ENCODE peak calls at places on chromosomes 11 and 22, in four cellular contexts. N is GM23248, H is spleen, G is brain microvascular endothelial cell. P is an unnamed sample.

GRCh38 chr11:7609521-7609920 is 63.8 kb downstream of the CYB5R2 start:
- DNase-seq in N (peak; percentile 28), H (no peak), G (no peak), P (no peak)

GRCh38 chr11:112614605-112615004 is 346.6 kb upstream of the NCAM1 start:
- DNase-seq in N (no peak), H (no peak), G (no peak), P (no peak)

GRCh38 chr11:62394825-62395538 is 23.9 kb upstream of the SCGB1A1 start:
- DNase-seq in N (peak; percentile 91), H (peak; percentile 84), G (peak; percentile 73), P (peak; percentile 93)

GRCh38 chr11:92980291-92980690 is 10.8 kb downstream of the MTNR1B start:
- DNase-seq in N (no peak), H (no peak), G (no peak), P (no peak)

GRCh38 chr11:93169950-93170561 is 27.7 kb downstream of the SLC36A4 start:
- DNase-seq in N (peak; percentile 55), H (no peak), G (peak; percentile 12), P (peak; percentile 10)

GRCh38 chr11:11081786-11082185 is 223.9 kb upstream of the ZBED5 start:
- DNase-seq in N (no peak), H (no peak), G (no peak), P (no peak)

GRCh38 chr11:109644158-109644557 is 222.2 kb downstream of the C11orf87 start:
- DNase-seq in N (peak; percentile 1), H (no peak), G (no peak), P (peak; percentile 96)

GRCh38 chr11:25602149-25602548 is 729.8 kb upstream of the ANO3 start:
- DNase-seq in N (no peak), H (no peak), G (no peak), P (no peak)

GRCh38 chr11:57370251-57370650 is 10.7 kb downstream of the PRG3 start:
- DNase-seq in N (peak; percentile 91), H (no peak), G (peak; percentile 43), P (no peak)

GRCh38 chr11:128686745-128687177 is 7.1 kb upstream of the FLI1 start:
- DNase-seq in N (peak; percentile 79), H (peak; percentile 92), G (peak; percentile 35), P (no peak)

GRCh38 chr11:795638-796564 is 2.2 kb downstream of the SLC25A22 start:
- DNase-seq in N (peak; percentile 96), H (peak; percentile 94), G (peak; percentile 75), P (peak; percentile 83)

GRCh38 chr11:62554377-62554776 is 7.8 kb upstream of the AHNAK start:
- DNase-seq in N (no peak), H (no peak), G (no peak), P (no peak)

GRCh38 chr11:10601722-10602281 is 33.3 kb upstream of the LYVE1 start:
- DNase-seq in N (no peak), H (peak; percentile 83), G (no peak), P (no peak)

DNA sequence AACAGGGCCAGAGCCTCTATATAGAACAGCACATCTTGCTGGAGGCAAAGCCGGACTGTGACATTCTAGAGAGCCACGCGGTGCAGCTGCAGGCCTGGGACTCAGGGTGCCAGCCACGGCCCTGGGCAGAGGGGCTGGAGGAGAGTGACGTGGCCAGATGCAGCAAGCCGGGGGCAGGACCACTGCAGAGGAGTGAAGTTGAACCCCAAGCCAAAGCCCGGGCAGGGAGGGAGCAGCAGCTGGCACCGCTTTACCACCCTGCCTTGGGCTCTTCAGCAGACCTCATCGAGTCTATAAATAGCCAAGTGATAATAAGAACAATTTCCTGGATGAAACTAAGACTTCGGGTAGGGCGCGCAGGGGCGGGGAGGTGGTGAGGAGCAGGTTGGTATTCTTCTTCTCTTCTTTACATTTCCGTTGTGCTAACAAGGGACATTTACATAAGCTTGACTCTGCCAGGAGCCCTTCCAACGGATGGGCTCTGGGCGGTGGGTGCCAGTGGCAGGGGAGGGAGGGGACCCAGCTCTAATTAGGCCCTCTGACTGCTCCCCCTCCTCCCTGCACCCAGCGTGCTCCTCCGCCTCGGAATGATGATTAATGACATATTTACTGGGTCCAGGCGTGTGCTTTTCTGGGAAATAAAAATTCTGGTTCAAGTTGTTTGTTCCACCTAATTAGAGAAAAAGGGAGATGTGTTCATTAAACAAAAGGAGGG is 110.2 kb downstream of the ST3GAL4 start:
- DNase-seq in N (peak; percentile 40), H (peak; percentile 86), G (no peak), P (peak; percentile 92)
- H3K27ac ChIP-seq in N (no peak overlapping the region), H (peak overlapping the region; percentile 80), G (no peak overlapping the region), P (peak overlapping the region; percentile 64)

GRCh38 chr11:75152651-75153553 is 2.0 kb downstream of the SLCO2B1 start:
- DNase-seq in N (no peak), H (no peak), G (no peak), P (no peak)
- H3K4me3 ChIP-seq in N (no peak overlapping the region), H (peak overlapping the region; percentile 43), G (no peak overlapping the region), P (no peak overlapping the region)

GRCh38 chr22:48186121-48186790 is 1423.8 kb downstream of the TBC1D22A start:
- DNase-seq in N (no peak), H (no peak), G (no peak), P (no peak)
- H3K27ac ChIP-seq in N (no peak overlapping the region), H (no peak overlapping the region), G (no peak overlapping the region), P (no peak overlapping the region)

DNA sequence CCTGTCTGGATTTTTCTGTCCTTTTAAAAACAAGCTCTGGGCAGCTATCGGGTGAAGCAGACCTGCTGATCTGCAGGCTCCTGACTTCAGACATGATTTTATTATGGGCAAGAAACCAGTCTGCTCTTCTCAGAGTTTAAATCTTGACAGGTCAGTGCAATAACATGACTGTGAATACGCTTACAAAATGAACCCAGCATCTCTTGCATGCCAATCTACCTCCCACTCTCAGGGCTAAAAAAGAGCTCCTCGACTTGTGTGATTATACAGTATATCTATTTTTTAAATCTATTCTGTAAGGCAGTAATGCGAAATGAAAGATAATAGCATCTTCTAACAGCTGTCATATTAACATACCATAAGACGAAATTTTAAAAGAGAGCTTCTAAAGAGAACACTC is 18.7 kb upstream of the ASPHD2 start:
- DNase-seq in N (no peak), H (no peak), G (no peak), P (no peak)
- H3K4me3 ChIP-seq in N (no peak overlapping the region), H (no peak overlapping the region), G (no peak overlapping the region), P (no peak overlapping the region)

DNA sequence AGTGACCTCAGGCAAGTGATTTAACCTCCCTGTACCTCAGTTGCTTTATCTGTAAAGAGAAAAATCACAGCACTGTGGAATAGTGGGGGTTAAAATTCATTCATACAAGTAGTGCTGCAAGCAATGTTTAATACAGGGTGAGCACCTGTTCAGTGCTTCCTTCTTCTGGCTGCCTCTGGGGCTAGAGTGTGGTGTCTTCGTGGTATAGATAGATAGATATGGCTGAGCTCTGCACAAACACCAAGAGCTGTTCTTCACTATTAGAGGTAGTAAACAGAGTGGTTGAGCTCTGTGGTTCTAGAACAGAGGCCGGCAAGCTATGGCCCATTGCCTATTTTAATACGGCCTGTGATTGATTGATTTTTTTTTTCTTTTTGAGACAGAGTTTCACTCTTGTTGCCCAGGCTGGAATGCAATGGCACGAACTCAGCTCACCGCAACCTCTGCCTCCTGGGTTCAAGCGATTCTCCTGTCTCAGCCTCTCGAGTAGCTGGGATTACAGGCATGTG is 32.9 kb downstream of the LIMK2 start:
- DNase-seq in N (no peak), H (no peak), G (no peak), P (no peak)
- H3K27ac ChIP-seq in N (peak overlapping the region; percentile 97), H (no peak overlapping the region), G (peak overlapping the region; percentile 97), P (no peak overlapping the region)